ENCODE peak calls at places on chromosomes 7 and 10, in seven cellular contexts. S, W, Z, T, Q, D and C are unnamed samples.

GRCh38 chr10:91864099-91864498 is 45.2 kb downstream of the FGFBP3 start:
- DNase-seq in S (no peak), W (no peak), Z (no peak), T (no peak), Q (no peak), D (no peak), C (peak)

GRCh38 chr7:97064972-97065587 is 40.4 kb upstream of the DLX5 start:
- DNase-seq in S (no peak), W (peak), Z (peak), T (peak), Q (no peak), D (peak), C (peak)

GRCh38 chr7:137151056-137151731 is 192.3 kb downstream of the PTN start:
- DNase-seq in S (no peak), W (peak), Z (no peak), T (no peak), Q (no peak), D (no peak), C (peak)

GRCh38 chr10:87656431-87657072 is 3.1 kb upstream of the PAPSS2 start:
- DNase-seq in S (no peak), W (peak), Z (peak), T (no peak), Q (no peak), D (no peak), C (no peak)

GRCh38 chr7:153581415-153581814 is 470.8 kb upstream of the DPP6 start:
- DNase-seq in S (no peak), W (no peak), Z (no peak), T (no peak), Q (no peak), D (no peak), C (no peak)

GRCh38 chr10:71292624-71293445 is 26.2 kb upstream of the SLC29A3 start:
- DNase-seq in S (no peak), W (no peak), Z (no peak), T (no peak), Q (no peak), D (no peak), C (no peak)

GRCh38 chr10:29725133-29725720 is 90.5 kb upstream of the SVIL start:
- DNase-seq in S (no peak), W (no peak), Z (no peak), T (peak), Q (no peak), D (no peak), C (no peak)

GRCh38 chr7:140211698-140212097 is 34.9 kb upstream of the KDM7A start:
- DNase-seq in S (no peak), W (no peak), Z (no peak), T (no peak), Q (no peak), D (no peak), C (no peak)

GRCh38 chr10:7409045-7409731 is 1.6 kb downstream of the SFMBT2 start:
- DNase-seq in S (peak), W (no peak), Z (no peak), T (peak), Q (no peak), D (no peak), C (no peak)

GRCh38 chr10:125156196-125156595 is 4.2 kb downstream of the CTBP2 start:
- DNase-seq in S (no peak), W (no peak), Z (no peak), T (no peak), Q (no peak), D (no peak), C (no peak)

GRCh38 chr7:6294839-6295238 is 22.4 kb upstream of the CYTH3 start:
- DNase-seq in S (no peak), W (no peak), Z (peak), T (no peak), Q (no peak), D (no peak), C (no peak)

GRCh38 chr7:14020339-14020900 is 31.0 kb upstream of the ETV1 start:
- DNase-seq in S (no peak), W (peak), Z (no peak), T (no peak), Q (no peak), D (no peak), C (no peak)

GRCh38 chr7:151993977-151994676 is 31.3 kb upstream of the GALNT11 start:
- DNase-seq in S (no peak), W (no peak), Z (no peak), T (peak), Q (no peak), D (no peak), C (no peak)

GRCh38 chr10:113028393-113029054 is 78.5 kb downstream of the TCF7L2 start:
- DNase-seq in S (no peak), W (no peak), Z (no peak), T (no peak), Q (no peak), D (no peak), C (no peak)

GRCh38 chr10:29471483-29471859 is 163.3 kb downstream of the SVIL start:
- DNase-seq in S (no peak), W (peak), Z (no peak), T (no peak), Q (no peak), D (no peak), C (peak)

GRCh38 chr7:21011153-21011552 is 224.5 kb upstream of the SP8 start:
- DNase-seq in S (no peak), W (peak), Z (no peak), T (no peak), Q (no peak), D (no peak), C (no peak)

GRCh38 chr7:138837627-138838026 is 39.6 kb upstream of the ATP6V0A4 start:
- DNase-seq in S (no peak), W (no peak), Z (peak), T (peak), Q (no peak), D (no peak), C (no peak)

GRCh38 chr10:26199841-26200240 is 16.7 kb upstream of the GAD2 start:
- DNase-seq in S (no peak), W (peak), Z (no peak), T (no peak), Q (no peak), D (no peak), C (no peak)